ENCODE peak calls at places on chromosome 16, in four cellular contexts. R, E, U and K are unnamed samples. For H3K4me1, the result is how much of the 10 kb centered on the place peaks cover.

GRCh38 chr16:21523411-21524067 is 75.8 kb upstream of the METTL9 start:
- DNase-seq in R (peak), E (no peak), U (no peak), K (peak)

GRCh38 chr16:21197621-21198020 is 13.8 kb downstream of the ZP2 start:
- DNase-seq in R (no peak), E (no peak), U (no peak), K (no peak)

GRCh38 chr16:50497592-50497991 is 50.6 kb upstream of the NKD1 start:
- DNase-seq in E (no peak), U (no peak), R (no peak), K (no peak)

GRCh38 chr16:47278571-47278970 is 134.8 kb upstream of the NETO2 start:
- DNase-seq in E (no peak), U (no peak), R (no peak), K (no peak)

GRCh38 chr16:12371497-12371896 is 395.0 kb downstream of the SNX29 start:
- DNase-seq in E (no peak), U (no peak), R (no peak), K (no peak)

GRCh38 chr16:83911290-83911689 is 12.4 kb downstream of the MLYCD start:
- DNase-seq in R (no peak), U (no peak), E (no peak), K (no peak)

GRCh38 chr16:53695070-53695469 is 8.6 kb downstream of the RPGRIP1L start:
- DNase-seq in U (no peak), R (no peak), E (no peak), K (no peak)

GRCh38 chr16:29784901-29785500 is 5.5 kb upstream of the KIF22 start:
- DNase-seq in U (peak), R (peak), E (peak), K (peak)

DNA sequence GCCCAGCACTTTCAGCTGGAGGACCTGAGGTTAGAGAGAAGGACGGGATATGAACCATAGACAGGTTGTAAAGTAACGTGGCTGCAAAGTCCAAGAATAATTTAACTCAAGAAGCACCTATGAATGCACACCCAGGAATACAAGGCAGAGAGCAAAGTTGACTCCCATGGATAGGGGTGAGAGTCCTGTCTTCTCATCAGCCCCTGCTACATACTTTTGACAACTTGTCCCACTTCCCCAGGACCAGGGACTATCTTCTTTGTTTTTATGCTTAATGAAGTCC is 99.8 kb downstream of the XYLT1 start:
- DNase-seq in R (no peak), E (no peak), U (no peak), K (no peak)
- H3K4me1 ChIP-seq in R (under half), E (under half), U (under half), K (half or more)

GRCh38 chr16:88430524-88431446 is 22.3 kb upstream of the ZFPM1 start:
- DNase-seq in E (no peak), U (no peak), R (peak), K (peak)
- TF ChIP-seq POLR2A in E (no peak), U (no peak), R (no peak), K (no peak)

GRCh38 chr16:31130336-31130812 is 5.2 kb downstream of the PRSS8 start:
- DNase-seq in U (no peak), R (no peak), E (no peak), K (peak)

GRCh38 chr16:31131841-31132271 is 3.7 kb downstream of the PRSS8 start:
- DNase-seq in R (no peak), U (no peak), E (no peak), K (no peak)

GRCh38 chr16:31130899-31131298 is 4.6 kb downstream of the PRSS8 start:
- DNase-seq in R (no peak), E (no peak), U (no peak), K (no peak)

GRCh38 chr16:31132303-31132978 is 3.1 kb downstream of the PRSS8 start:
- DNase-seq in U (no peak), E (no peak), R (no peak), K (no peak)

DNA sequence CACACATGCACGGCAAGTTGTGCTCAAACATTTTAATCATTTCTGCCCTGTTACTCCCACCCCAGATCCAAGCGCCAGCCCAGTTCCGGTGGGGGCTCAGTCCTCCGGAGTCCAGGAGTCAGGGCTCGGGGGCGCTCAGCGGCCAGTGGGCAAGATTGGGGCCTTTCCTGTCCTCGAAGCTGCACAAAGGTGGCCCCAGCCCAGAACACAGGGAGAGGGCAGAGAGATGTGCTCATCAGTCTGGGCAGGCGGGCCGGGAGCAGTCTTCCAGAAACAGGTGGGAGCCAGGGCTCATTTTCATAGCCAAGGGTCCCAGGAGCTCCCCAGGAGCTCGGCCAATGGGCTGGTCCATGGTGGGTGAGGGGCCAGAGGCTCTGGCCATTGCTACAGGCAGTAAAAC is 4.1 kb downstream of the PRSS8 start:
- DNase-seq in U (no peak), R (no peak), E (no peak), K (no peak)
- H3K4me1 ChIP-seq in U (under half), R (under half), E (under half), K (under half)

GRCh38 chr16:30805370-30806169 is 18.6 kb upstream of the ZNF629 start:
- DNase-seq in U (peak), E (peak), R (peak), K (peak)
- TF ChIP-seq POLR2A in U (peak), E (peak), R (peak), K (no peak)